ENCODE peak calls at places on chromosomes 6 and 20, in seven cellular contexts. F is K562, Y is GM12891, G is H1, A is SK-N-SH, K is GM12878, C is HepG2. D is an unnamed sample.

GRCh38 chr6:54291738-54292137 is 16.5 kb upstream of the TINAG start:
- DNase-seq in F (no peak), G (no peak), K (peak; percentile 25), A (no peak), C (no peak), Y (no peak), D (no peak)

GRCh38 chr20:56626367-56627121 is 2.6 kb upstream of the TFAP2C start:
- DNase-seq in Y (peak; percentile 43), A (peak; percentile 74), K (no peak), F (peak; percentile 67), C (no peak), G (peak; percentile 59), D (no peak)

GRCh38 chr20:37364013-37364926 is 18.3 kb downstream of the SRC start:
- DNase-seq in C (no peak), G (no peak), Y (no peak), K (no peak), F (no peak), A (no peak), D (no peak)

GRCh38 chr6:62345446-62345845 is 59.4 kb upstream of the KHDRBS2 start:
- DNase-seq in Y (no peak), F (no peak), K (no peak), C (no peak), A (no peak), G (no peak), D (no peak)

GRCh38 chr6:75257661-75258060 is 14.1 kb upstream of the COX7A2 start:
- DNase-seq in F (no peak), Y (no peak), C (no peak), K (no peak), G (no peak), A (no peak), D (no peak)

GRCh38 chr6:112539355-112539754 is 192.2 kb downstream of the RFPL4B start:
- DNase-seq in K (no peak), F (no peak), G (no peak), Y (no peak), C (no peak), A (peak; percentile 43), D (no peak)

GRCh38 chr6:161038229-161039003 is 46.8 kb downstream of the MAP3K4 start:
- DNase-seq in G (no peak), Y (no peak), K (peak; percentile 72), A (no peak), C (no peak), F (no peak), D (no peak)

GRCh38 chr20:38286586-38287502 is 17.1 kb upstream of the BPI start:
- DNase-seq in G (no peak), A (no peak), Y (no peak), F (no peak), K (no peak), C (peak; percentile 38), D (no peak)

GRCh38 chr6:39956951-39957350 is 22.7 kb upstream of the MOCS1 start:
- DNase-seq in A (no peak), Y (no peak), K (no peak), C (no peak), G (no peak), F (no peak), D (no peak)

GRCh38 chr20:1245578-1245977 is 19.7 kb downstream of the RAD21L1 start:
- DNase-seq in G (no peak), C (no peak), Y (no peak), F (no peak), A (no peak), K (no peak), D (no peak)

GRCh38 chr6:4017847-4018193 is 61.1 kb downstream of the FAM217A start:
- DNase-seq in G (no peak), Y (no peak), F (no peak), A (peak; percentile 58), K (no peak), C (peak; percentile 51), D (no peak)

GRCh38 chr6:6788394-6789020 is 200.0 kb downstream of the LY86 start:
- DNase-seq in G (no peak), A (no peak), C (no peak), K (no peak), F (peak; percentile 50), Y (no peak), D (no peak)

GRCh38 chr20:63743210-63743970 is 3.8 kb downstream of the SLC2A4RG start:
- DNase-seq in A (no peak), Y (no peak), F (no peak), K (no peak), G (no peak), C (no peak), D (no peak)

GRCh38 chr6:57182017-57182432 is 9.9 kb downstream of the BAG2 start:
- DNase-seq in K (no peak), G (no peak), Y (no peak), A (no peak), C (no peak), F (no peak), D (no peak)

GRCh38 chr20:3777381-3777725 is 3.9 kb downstream of the SPEF1 start:
- DNase-seq in A (no peak), F (no peak), G (no peak), C (no peak), Y (no peak), K (no peak), D (no peak)

GRCh38 chr20:15643713-15644112 is 929.5 kb downstream of the KIF16B start:
- DNase-seq in C (peak; percentile 16), Y (no peak), G (no peak), K (no peak), A (no peak), F (no peak), D (no peak)

GRCh38 chr6:7243188-7243942 is 69.6 kb downstream of the SSR1 start:
- DNase-seq in C (peak; percentile 70), F (peak; percentile 84), G (no peak), Y (peak; percentile 53), K (no peak), A (peak; percentile 85), D (no peak)

GRCh38 chr6:11766589-11767450 is 11.8 kb downstream of the ADTRP start:
- DNase-seq in G (no peak), C (peak; percentile 10), A (no peak), Y (no peak), K (no peak), F (no peak), D (no peak)

GRCh38 chr6:111540971-111541719 is 58.1 kb upstream of the REV3L start:
- DNase-seq in F (no peak), G (no peak), K (no peak), C (no peak), A (peak; percentile 39), Y (no peak), D (no peak)

GRCh38 chr6:5401845-5402738 is 140.8 kb downstream of the FARS2 start:
- DNase-seq in G (no peak), F (no peak), Y (no peak), K (no peak), C (peak; percentile 19), A (no peak), D (no peak)

GRCh38 chr20:61976650-61977332 is 88.9 kb downstream of the TAF4 start:
- DNase-seq in K (no peak), A (no peak), F (no peak), G (no peak), Y (no peak), C (no peak), D (no peak)

GRCh38 chr6:35297541-35298481 is at the start of gene DEF6:
- DNase-seq in C (peak; percentile 88), A (peak; percentile 49), K (peak; percentile 72), F (peak; percentile 96), Y (peak; percentile 90), G (peak; percentile 83), D (peak; percentile 85)

GRCh38 chr6:164379786-164380185 is 929.6 kb downstream of the C6orf118 start:
- DNase-seq in A (no peak), Y (no peak), K (no peak), F (no peak), C (no peak), G (no peak), D (no peak)

GRCh38 chr6:170007468-170008240 is 256.2 kb downstream of the ERMARD start:
- DNase-seq in A (peak; percentile 82), C (no peak), F (no peak), K (no peak), G (no peak), Y (no peak), D (no peak)

GRCh38 chr6:159727717-159728440 is 573 bp downstream of the WTAP start:
- DNase-seq in C (peak; percentile 29), F (no peak), Y (peak; percentile 38), G (no peak), A (no peak), K (no peak), D (peak; percentile 37)

GRCh38 chr6:12170351-12171079 is 119.6 kb upstream of the EDN1 start:
- DNase-seq in Y (no peak), F (no peak), K (no peak), A (no peak), G (no peak), C (no peak), D (no peak)

GRCh38 chr6:113147544-113147943 is 709.6 kb upstream of the MARCKS start:
- DNase-seq in F (no peak), G (no peak), K (no peak), Y (no peak), C (no peak), A (no peak), D (no peak)

GRCh38 chr6:72406517-72406916 is 215.3 kb upstream of the KCNQ5 start:
- DNase-seq in K (no peak), C (no peak), Y (no peak), A (no peak), F (no peak), G (no peak), D (no peak)

GRCh38 chr6:79225718-79226117 is 8.8 kb downstream of the HMGN3 start:
- DNase-seq in A (no peak), Y (no peak), C (no peak), K (no peak), F (no peak), G (no peak), D (no peak)

GRCh38 chr6:161462148-161462547 is 188.3 kb upstream of the AGPAT4 start:
- DNase-seq in G (no peak), Y (no peak), K (no peak), F (no peak), A (no peak), C (no peak), D (no peak)

GRCh38 chr6:101400341-101400740 is 6.8 kb downstream of the GRIK2 start:
- DNase-seq in G (no peak), C (no peak), K (no peak), F (no peak), A (no peak), Y (no peak), D (no peak)
- TF ChIP-seq POLR2AphosphoS5 in G (no peak), C (no peak), K (no peak), F (no peak), A (no peak), Y (no peak), D (no peak)

GRCh38 chr6:49636368-49637332 is at the start of gene RHAG:
- DNase-seq in Y (no peak), C (no peak), A (no peak), F (peak; percentile 92), G (no peak), K (no peak), D (no peak)
- TF ChIP-seq TAF1 in Y (no peak), C (no peak), A (no peak), F (peak; percentile 97), G (no peak), K (no peak), D (no peak)

GRCh38 chr6:125995972-125996580 is 9.7 kb downstream of the TRMT11 start:
- DNase-seq in F (peak; percentile 75), A (peak; percentile 57), Y (no peak), K (peak; percentile 28), G (no peak), C (peak; percentile 72), D (no peak)
- TF ChIP-seq POLR2AphosphoS5 in F (no peak), A (no peak), Y (no peak), K (no peak), G (no peak), C (no peak), D (no peak)

GRCh38 chr6:47188588-47189021 is 121.1 kb downstream of the TNFRSF21 start:
- DNase-seq in F (no peak), K (no peak), A (no peak), Y (no peak), C (peak; percentile 95), G (peak; percentile 17), D (no peak)
- TF ChIP-seq TAF1 in F (no peak), K (no peak), A (no peak), Y (no peak), C (no peak), G (no peak), D (no peak)